ENCODE peak calls at places on chromosomes 2 and 18, in ten cellular contexts. One of them, this sample, is unnamed.

GRCh38 chr2:70959271-70959761 is 19.1 kb upstream of the ANKRD53 start:
- DNase-seq in heart right ventricle: no peak
- DNase-seq in pancreas: peak; percentile 5
- DNase-seq in OCI-LY7: no peak
- DNase-seq in AG04450: no peak
- DNase-seq in IMR-90: no peak
- DNase-seq in gastrocnemius medialis: no peak
- DNase-seq in Peyer's patch: no peak
- DNase-seq in PC-9: no peak
- DNase-seq in PC-3: no peak
- DNase-seq in this sample: peak; percentile 10

GRCh38 chr2:43776317-43776716 is 2.5 kb downstream of the DYNC2LI1 start:
- DNase-seq in heart right ventricle: no peak
- DNase-seq in pancreas: no peak
- DNase-seq in OCI-LY7: no peak
- DNase-seq in AG04450: no peak
- DNase-seq in IMR-90: no peak
- DNase-seq in gastrocnemius medialis: no peak
- DNase-seq in Peyer's patch: no peak
- DNase-seq in PC-9: no peak
- DNase-seq in PC-3: no peak
- DNase-seq in this sample: no peak

GRCh38 chr2:39492095-39492590 is 55.1 kb upstream of the MAP4K3 start:
- DNase-seq in heart right ventricle: no peak
- DNase-seq in pancreas: no peak
- DNase-seq in OCI-LY7: peak; percentile 94
- DNase-seq in AG04450: peak; percentile 89
- DNase-seq in IMR-90: peak; percentile 98
- DNase-seq in gastrocnemius medialis: no peak
- DNase-seq in Peyer's patch: no peak
- DNase-seq in PC-9: no peak
- DNase-seq in PC-3: peak; percentile 97
- DNase-seq in this sample: no peak

GRCh38 chr2:185044323-185044874 is 446.1 kb downstream of the ZNF804A start:
- DNase-seq in heart right ventricle: no peak
- DNase-seq in pancreas: no peak
- DNase-seq in OCI-LY7: no peak
- DNase-seq in AG04450: no peak
- DNase-seq in IMR-90: no peak
- DNase-seq in gastrocnemius medialis: no peak
- DNase-seq in Peyer's patch: no peak
- DNase-seq in PC-9: no peak
- DNase-seq in PC-3: no peak
- DNase-seq in this sample: no peak

GRCh38 chr2:192195548-192196418 is 1.1 kb upstream of the TMEFF2 start:
- DNase-seq in heart right ventricle: no peak
- DNase-seq in pancreas: peak; percentile 7
- DNase-seq in OCI-LY7: no peak
- DNase-seq in AG04450: no peak
- DNase-seq in IMR-90: peak; percentile 15
- DNase-seq in gastrocnemius medialis: no peak
- DNase-seq in Peyer's patch: peak; percentile 50
- DNase-seq in PC-9: no peak
- DNase-seq in PC-3: peak; percentile 19
- DNase-seq in this sample: no peak

GRCh38 chr18:57148263-57148662 is 1.4 kb downstream of the BOD1L2 start:
- DNase-seq in heart right ventricle: no peak
- DNase-seq in pancreas: no peak
- DNase-seq in OCI-LY7: no peak
- DNase-seq in AG04450: no peak
- DNase-seq in IMR-90: no peak
- DNase-seq in gastrocnemius medialis: no peak
- DNase-seq in Peyer's patch: no peak
- DNase-seq in PC-9: no peak
- DNase-seq in PC-3: no peak
- DNase-seq in this sample: no peak

GRCh38 chr2:77666251-77666980 is 144.2 kb upstream of the LRRTM4 start:
- DNase-seq in heart right ventricle: no peak
- DNase-seq in pancreas: no peak
- DNase-seq in OCI-LY7: no peak
- DNase-seq in AG04450: no peak
- DNase-seq in IMR-90: no peak
- DNase-seq in gastrocnemius medialis: no peak
- DNase-seq in Peyer's patch: no peak
- DNase-seq in PC-9: no peak
- DNase-seq in PC-3: peak; percentile 43
- DNase-seq in this sample: no peak

GRCh38 chr2:20562540-20563225 is 88.2 kb downstream of the HS1BP3 start:
- DNase-seq in heart right ventricle: no peak
- DNase-seq in pancreas: no peak
- DNase-seq in OCI-LY7: no peak
- DNase-seq in AG04450: no peak
- DNase-seq in IMR-90: no peak
- DNase-seq in gastrocnemius medialis: no peak
- DNase-seq in Peyer's patch: peak; percentile 30
- DNase-seq in PC-9: no peak
- DNase-seq in PC-3: no peak
- DNase-seq in this sample: no peak

GRCh38 chr2:77161009-77161408 is 361.2 kb downstream of the LRRTM4 start:
- DNase-seq in heart right ventricle: no peak
- DNase-seq in pancreas: no peak
- DNase-seq in OCI-LY7: no peak
- DNase-seq in AG04450: peak; percentile 26
- DNase-seq in IMR-90: peak; percentile 3
- DNase-seq in gastrocnemius medialis: no peak
- DNase-seq in Peyer's patch: no peak
- DNase-seq in PC-9: peak; percentile 15
- DNase-seq in PC-3: peak; percentile 56
- DNase-seq in this sample: no peak

GRCh38 chr2:195360242-195360641 is 296.8 kb upstream of the SLC39A10 start:
- DNase-seq in heart right ventricle: no peak
- DNase-seq in pancreas: no peak
- DNase-seq in OCI-LY7: no peak
- DNase-seq in AG04450: no peak
- DNase-seq in IMR-90: no peak
- DNase-seq in gastrocnemius medialis: no peak
- DNase-seq in Peyer's patch: no peak
- DNase-seq in PC-9: no peak
- DNase-seq in PC-3: no peak
- DNase-seq in this sample: no peak

GRCh38 chr18:59706499-59706898 is 9.3 kb upstream of the CCBE1 start:
- DNase-seq in heart right ventricle: no peak
- DNase-seq in pancreas: no peak
- DNase-seq in OCI-LY7: no peak
- DNase-seq in AG04450: no peak
- DNase-seq in IMR-90: no peak
- DNase-seq in gastrocnemius medialis: no peak
- DNase-seq in Peyer's patch: no peak
- DNase-seq in PC-9: no peak
- DNase-seq in PC-3: no peak
- DNase-seq in this sample: no peak

GRCh38 chr2:152661076-152661475 is 56.2 kb downstream of the PRPF40A start:
- DNase-seq in heart right ventricle: no peak
- DNase-seq in pancreas: no peak
- DNase-seq in OCI-LY7: no peak
- DNase-seq in AG04450: no peak
- DNase-seq in IMR-90: no peak
- DNase-seq in gastrocnemius medialis: no peak
- DNase-seq in Peyer's patch: no peak
- DNase-seq in PC-9: no peak
- DNase-seq in PC-3: no peak
- DNase-seq in this sample: no peak

GRCh38 chr2:169329669-169330554 is 32.4 kb downstream of the LRP2 start:
- DNase-seq in heart right ventricle: no peak
- DNase-seq in pancreas: no peak
- DNase-seq in OCI-LY7: no peak
- DNase-seq in AG04450: no peak
- DNase-seq in IMR-90: no peak
- DNase-seq in gastrocnemius medialis: no peak
- DNase-seq in Peyer's patch: no peak
- DNase-seq in PC-9: no peak
- DNase-seq in PC-3: no peak
- DNase-seq in this sample: peak; percentile 55

GRCh38 chr2:42523341-42523740 is 29.6 kb upstream of the KCNG3 start:
- DNase-seq in heart right ventricle: no peak
- DNase-seq in pancreas: no peak
- DNase-seq in OCI-LY7: no peak
- DNase-seq in AG04450: no peak
- DNase-seq in IMR-90: no peak
- DNase-seq in gastrocnemius medialis: no peak
- DNase-seq in Peyer's patch: no peak
- DNase-seq in PC-9: no peak
- DNase-seq in PC-3: no peak
- DNase-seq in this sample: no peak

GRCh38 chr2:16626497-16626896 is 39.1 kb downstream of the CYRIA start:
- DNase-seq in heart right ventricle: no peak
- DNase-seq in pancreas: no peak
- DNase-seq in OCI-LY7: peak; percentile 40
- DNase-seq in AG04450: no peak
- DNase-seq in IMR-90: peak; percentile 81
- DNase-seq in gastrocnemius medialis: peak; percentile 43
- DNase-seq in Peyer's patch: no peak
- DNase-seq in PC-9: no peak
- DNase-seq in PC-3: no peak
- DNase-seq in this sample: peak; percentile 47
- H3K27ac ChIP-seq in heart right ventricle: peak overlapping the region; percentile 68
- H3K27ac ChIP-seq in pancreas: no peak overlapping the region
- H3K27ac ChIP-seq in OCI-LY7: peak overlapping the region; percentile 97
- H3K27ac ChIP-seq in AG04450: peak overlapping the region; percentile 47
- H3K27ac ChIP-seq in IMR-90: peak overlapping the region; percentile 59
- H3K27ac ChIP-seq in gastrocnemius medialis: peak overlapping the region; percentile 59
- H3K27ac ChIP-seq in Peyer's patch: peak overlapping the region; percentile 43
- H3K27ac ChIP-seq in PC-9: peak overlapping the region; percentile 21
- H3K27ac ChIP-seq in PC-3: no peak overlapping the region
- H3K27ac ChIP-seq in this sample: no peak overlapping the region

DNA sequence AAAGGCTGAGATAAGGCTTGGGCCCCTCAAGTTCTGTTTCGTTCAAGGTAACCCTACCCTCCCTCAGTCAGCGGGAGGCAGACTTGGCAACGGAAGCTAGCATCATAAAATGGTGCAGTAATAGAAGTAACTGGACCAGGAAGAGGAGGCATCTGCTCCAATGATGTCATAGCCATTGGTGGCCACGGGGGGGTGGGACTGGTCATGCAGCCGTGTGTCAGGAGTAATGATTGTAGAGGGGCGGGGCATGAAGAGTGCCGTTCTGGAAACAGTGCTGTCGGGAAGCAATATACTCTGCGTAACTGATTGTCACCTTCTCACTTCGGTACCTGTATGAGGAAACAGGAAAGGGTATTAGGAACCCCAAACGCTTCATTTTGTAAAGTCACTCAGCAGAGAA is 6.9 kb upstream of the POLR2D start:
- DNase-seq in heart right ventricle: no peak
- DNase-seq in pancreas: no peak
- DNase-seq in OCI-LY7: no peak
- DNase-seq in AG04450: no peak
- DNase-seq in IMR-90: no peak
- DNase-seq in gastrocnemius medialis: no peak
- DNase-seq in Peyer's patch: peak; percentile 84
- DNase-seq in PC-9: no peak
- DNase-seq in PC-3: no peak
- DNase-seq in this sample: no peak
- TF ChIP-seq CTCF in heart right ventricle: no peak
- TF ChIP-seq CTCF in pancreas: no peak
- TF ChIP-seq CTCF in OCI-LY7: no peak
- TF ChIP-seq CTCF in AG04450: no peak
- TF ChIP-seq CTCF in IMR-90: no peak
- TF ChIP-seq CTCF in gastrocnemius medialis: no peak
- TF ChIP-seq CTCF in Peyer's patch: peak; percentile 7
- TF ChIP-seq CTCF in PC-9: no peak
- TF ChIP-seq CTCF in PC-3: peak; percentile 33
- TF ChIP-seq CTCF in this sample: no peak

DNA sequence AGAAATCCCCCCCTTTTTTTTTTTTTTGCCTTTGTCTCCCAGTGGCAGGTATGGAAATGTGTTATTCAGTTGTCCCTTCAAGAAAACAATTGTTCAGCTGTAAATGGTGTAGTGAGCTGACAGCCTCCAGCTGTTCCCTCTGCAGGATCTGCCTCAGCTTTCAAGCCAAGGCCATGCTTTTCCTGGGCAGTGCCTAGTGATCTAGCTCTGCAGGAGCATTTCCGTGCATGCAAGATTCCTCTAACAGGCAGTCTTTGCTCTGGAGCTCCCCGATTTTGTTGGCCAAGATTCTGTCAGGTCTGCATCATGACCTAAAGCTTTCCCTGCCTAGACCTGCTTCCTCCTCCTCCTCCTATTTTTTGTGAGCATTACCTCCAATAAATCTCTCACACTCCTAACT is 300.7 kb upstream of the UBE2E3 start:
- DNase-seq in heart right ventricle: no peak
- DNase-seq in pancreas: no peak
- DNase-seq in OCI-LY7: no peak
- DNase-seq in AG04450: no peak
- DNase-seq in IMR-90: no peak
- DNase-seq in gastrocnemius medialis: no peak
- DNase-seq in Peyer's patch: no peak
- DNase-seq in PC-9: no peak
- DNase-seq in PC-3: no peak
- DNase-seq in this sample: no peak
- H3K27ac ChIP-seq in heart right ventricle: no peak overlapping the region
- H3K27ac ChIP-seq in pancreas: no peak overlapping the region
- H3K27ac ChIP-seq in OCI-LY7: no peak overlapping the region
- H3K27ac ChIP-seq in AG04450: no peak overlapping the region
- H3K27ac ChIP-seq in IMR-90: no peak overlapping the region
- H3K27ac ChIP-seq in gastrocnemius medialis: no peak overlapping the region
- H3K27ac ChIP-seq in Peyer's patch: no peak overlapping the region
- H3K27ac ChIP-seq in PC-9: no peak overlapping the region
- H3K27ac ChIP-seq in PC-3: no peak overlapping the region
- H3K27ac ChIP-seq in this sample: no peak overlapping the region

GRCh38 chr2:96208144-96209010 is at the start of gene STARD7:
- DNase-seq in heart right ventricle: peak; percentile 99
- DNase-seq in pancreas: peak; percentile 99
- DNase-seq in OCI-LY7: peak; percentile 99
- DNase-seq in AG04450: peak; percentile 94
- DNase-seq in IMR-90: peak; percentile 97
- DNase-seq in gastrocnemius medialis: peak; percentile 98
- DNase-seq in Peyer's patch: peak; percentile 100
- DNase-seq in PC-9: peak; percentile 99
- DNase-seq in PC-3: peak; percentile 98
- DNase-seq in this sample: peak; percentile 99
- TF ChIP-seq CTCF in heart right ventricle: peak; percentile 36
- TF ChIP-seq CTCF in pancreas: no peak
- TF ChIP-seq CTCF in OCI-LY7: peak; percentile 30
- TF ChIP-seq CTCF in AG04450: no peak
- TF ChIP-seq CTCF in IMR-90: peak; percentile 22
- TF ChIP-seq CTCF in gastrocnemius medialis: peak; percentile 28
- TF ChIP-seq CTCF in Peyer's patch: peak; percentile 16
- TF ChIP-seq CTCF in PC-9: peak; percentile 47
- TF ChIP-seq CTCF in PC-3: no peak
- TF ChIP-seq CTCF in this sample: no peak